ENCODE peak calls at places on chromosome 21, in six cellular contexts. X is K562, W is HL-60, Z is H1, H is GM12878, E is HepG2. Q is an unnamed sample.
A peak's percentile ranks its signal among the peaks of the same experiment; 100 is the strongest.

GRCh38 chr21:33270986-33271385 is 4.8 kb downstream of the IL10RB start:
- DNase-seq in E (no peak), Z (no peak), H (no peak), W (no peak), X (no peak), Q (no peak)

GRCh38 chr21:18803624-18804023 is 400.0 kb upstream of the TMPRSS15 start:
- DNase-seq in E (no peak), X (no peak), Z (no peak), H (no peak), W (no peak), Q (no peak)

GRCh38 chr21:38766987-38767722 is 38.6 kb upstream of the ETS2 start:
- DNase-seq in E (peak; percentile 20), Z (no peak), W (peak; percentile 29), H (peak; percentile 96), X (no peak), Q (no peak)

GRCh38 chr21:25501996-25502665 is 105.2 kb downstream of the MRPL39 start:
- DNase-seq in E (no peak), X (no peak), W (peak; percentile 67), Z (no peak), H (peak; percentile 87), Q (no peak)

GRCh38 chr21:42844411-42845113 is 34.8 kb downstream of the WDR4 start:
- DNase-seq in X (no peak), W (no peak), E (no peak), H (no peak), Z (no peak), Q (peak; percentile 15)

GRCh38 chr21:33428669-33429068 is 25.5 kb downstream of the IFNGR2 start:
- DNase-seq in W (no peak), E (no peak), H (no peak), Z (no peak), X (no peak), Q (no peak)

GRCh38 chr21:16587141-16587570 is 857.4 kb downstream of the USP25 start:
- DNase-seq in Z (no peak), E (peak; percentile 38), W (no peak), X (no peak), H (no peak), Q (peak; percentile 48)

GRCh38 chr21:34181418-34181817 is 108.0 kb downstream of the MRPS6 start:
- DNase-seq in E (no peak), X (no peak), H (no peak), Z (no peak), W (no peak), Q (no peak)

GRCh38 chr21:26513212-26513611 is 59.9 kb downstream of the CYYR1 start:
- DNase-seq in E (no peak), Z (no peak), W (no peak), X (no peak), H (no peak), Q (no peak)

GRCh38 chr21:18369115-18369514 is 34.5 kb downstream of the TMPRSS15 start:
- DNase-seq in H (no peak), Z (no peak), X (no peak), W (no peak), E (peak; percentile 2), Q (peak; percentile 15)

GRCh38 chr21:43284238-43284637 is 115.4 kb downstream of the CRYAA start:
- DNase-seq in W (no peak), Z (no peak), H (no peak), X (no peak), E (no peak), Q (no peak)

GRCh38 chr21:28066051-28066450 is 926.6 kb downstream of the LTN1 start:
- DNase-seq in E (no peak), W (no peak), X (no peak), H (no peak), Z (no peak), Q (no peak)

GRCh38 chr21:33402011-33402979 is 918 bp upstream of the IFNGR2 start:
- DNase-seq in E (no peak), X (no peak), H (no peak), W (peak; percentile 88), Z (peak; percentile 64), Q (peak; percentile 78)

GRCh38 chr21:17988038-17988437 is 168.9 kb upstream of the C21orf91 start:
- DNase-seq in H (no peak), E (no peak), X (no peak), W (no peak), Z (no peak), Q (no peak)

GRCh38 chr21:38956791-38957571 is 151.3 kb downstream of the ETS2 start:
- DNase-seq in E (no peak), H (no peak), X (no peak), Z (no peak), W (peak; percentile 22), Q (no peak)

GRCh38 chr21:33780631-33781030 is 135.0 kb downstream of the ATP5PO start:
- DNase-seq in H (no peak), W (no peak), Z (no peak), E (no peak), X (no peak), Q (no peak)

GRCh38 chr21:32285476-32285875 is 6.6 kb upstream of the MIS18A start:
- DNase-seq in E (no peak), H (no peak), Z (no peak), X (no peak), W (no peak), Q (no peak)

GRCh38 chr21:39390212-39390765 is 41.4 kb upstream of the HMGN1 start:
- DNase-seq in X (peak; percentile 16), E (no peak), Z (no peak), H (no peak), W (no peak), Q (no peak)

GRCh38 chr21:26686278-26686677 is 113.2 kb upstream of the CYYR1 start:
- DNase-seq in W (peak; percentile 52), H (no peak), E (no peak), X (no peak), Z (no peak), Q (peak; percentile 17)

GRCh38 chr21:43337901-43338655 is 88.9 kb downstream of the SIK1 start:
- DNase-seq in W (no peak), X (no peak), H (no peak), E (no peak), Z (no peak), Q (no peak)

GRCh38 chr21:41348434-41348833 is 13.4 kb upstream of the MX2 start:
- DNase-seq in Z (no peak), W (no peak), E (no peak), X (no peak), H (no peak), Q (no peak)

GRCh38 chr21:41346758-41347157 is 15.1 kb upstream of the MX2 start:
- DNase-seq in W (no peak), H (no peak), Z (no peak), X (no peak), E (no peak), Q (no peak)

GRCh38 chr21:41349607-41350390 is 12.0 kb upstream of the MX2 start:
- DNase-seq in E (no peak), Z (no peak), H (no peak), X (no peak), W (no peak), Q (no peak)

GRCh38 chr21:41344146-41344545 is 17.7 kb upstream of the MX2 start:
- DNase-seq in E (no peak), X (no peak), Z (no peak), H (no peak), W (no peak), Q (no peak)

GRCh38 chr21:41345934-41346685 is 15.7 kb upstream of the MX2 start:
- DNase-seq in H (no peak), X (no peak), W (no peak), Z (no peak), E (no peak), Q (no peak)
- TF ChIP-seq GABPA in H (no peak), X (no peak), W (no peak), Z (no peak), E (no peak), Q (no peak)

DNA sequence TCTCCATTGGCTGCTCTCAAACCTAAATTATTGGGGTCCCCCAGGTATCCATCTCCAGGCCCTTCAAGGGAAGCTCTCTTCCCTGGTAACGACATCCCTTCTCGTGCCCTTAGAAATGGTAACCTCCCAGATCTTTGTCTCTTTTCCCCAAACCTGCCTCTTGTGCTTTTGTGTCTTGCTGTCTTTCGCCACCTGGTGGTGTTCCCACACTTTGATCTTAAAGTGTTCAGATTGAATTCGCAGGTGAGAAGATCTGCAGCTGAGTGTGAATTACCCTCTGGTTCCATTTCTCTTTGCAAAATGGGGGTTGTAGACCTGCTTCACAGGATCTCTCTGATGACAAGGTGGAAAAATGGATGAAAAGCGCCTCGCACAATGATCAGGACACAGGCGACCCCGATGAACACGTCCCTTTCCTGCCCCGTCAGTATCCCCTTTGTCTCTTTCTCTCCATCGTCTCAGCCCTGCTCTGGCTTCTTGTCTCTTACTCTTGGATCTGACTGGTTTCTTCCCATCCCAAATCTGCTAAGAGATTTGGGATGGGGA is 53.1 kb downstream of the DOP1B start:
- DNase-seq in E (peak; percentile 71), Z (peak; percentile 70), H (no peak), W (peak; percentile 66), X (peak; percentile 45), Q (peak; percentile 39)
- TF ChIP-seq GABPA in E (no peak), Z (no peak), H (no peak), W (no peak), X (no peak), Q (no peak)

GRCh38 chr21:45367402-45368351 is 37.3 kb upstream of the COL18A1 start:
- DNase-seq in Z (no peak), H (no peak), E (peak; percentile 60), X (no peak), W (no peak), Q (peak; percentile 64)

GRCh38 chr21:45371092-45371491 is 33.9 kb upstream of the COL18A1 start:
- DNase-seq in W (no peak), Z (no peak), X (no peak), E (no peak), H (no peak), Q (no peak)

GRCh38 chr21:45371649-45372048 is 33.3 kb upstream of the COL18A1 start:
- DNase-seq in W (no peak), H (no peak), X (no peak), E (no peak), Z (no peak), Q (no peak)

GRCh38 chr21:45372732-45373355 is 32.1 kb upstream of the COL18A1 start:
- DNase-seq in E (no peak), Z (no peak), W (no peak), X (no peak), H (no peak), Q (no peak)

DNA sequence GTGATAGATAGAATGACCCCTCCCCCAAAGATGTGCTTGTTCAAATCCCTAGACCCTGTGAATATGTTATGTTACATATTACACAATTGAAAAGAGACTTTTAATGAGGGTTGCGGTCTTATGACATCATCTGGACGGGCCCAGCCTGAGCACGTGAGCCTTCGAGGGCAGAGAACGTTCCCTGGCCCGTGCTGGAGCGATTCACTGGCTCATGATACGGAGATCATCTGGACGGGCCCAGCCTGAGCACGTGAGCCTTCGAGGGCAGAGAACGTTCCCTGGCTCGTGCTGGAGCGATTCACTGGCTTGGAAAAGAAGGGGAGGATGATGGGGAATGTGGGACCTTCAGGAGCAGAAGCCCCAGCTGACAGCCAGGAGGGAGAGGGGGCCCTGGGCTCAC is 34.4 kb upstream of the COL18A1 start:
- DNase-seq in X (no peak), Z (no peak), W (no peak), E (no peak), H (no peak), Q (no peak)
- TF ChIP-seq GABPA in X (no peak), Z (no peak), W (no peak), E (no peak), H (no peak), Q (no peak)

DNA sequence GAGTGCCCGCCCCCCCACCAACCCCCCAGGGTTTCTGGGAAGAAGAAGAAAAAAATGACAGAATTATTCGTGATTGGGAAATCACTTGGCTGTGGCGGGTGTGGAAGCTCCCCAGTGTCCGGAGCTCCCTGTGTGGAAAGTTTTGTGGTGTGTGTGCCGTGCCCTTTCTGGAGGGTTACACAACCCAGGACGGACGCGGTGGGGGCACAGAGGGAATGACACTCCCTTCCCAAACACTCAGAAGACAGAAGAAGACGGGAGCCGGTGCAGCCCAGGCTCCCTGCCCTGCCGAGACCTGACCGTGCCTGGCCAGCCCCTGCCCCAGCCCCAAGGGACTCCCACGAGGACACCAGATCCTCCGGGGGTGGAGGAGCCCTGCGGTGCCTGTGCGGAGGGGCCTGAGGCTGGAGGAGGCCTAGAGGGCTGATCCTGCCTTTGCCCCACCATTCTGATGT is 33.0 kb upstream of the ADARB1 start:
- DNase-seq in E (no peak), Z (no peak), X (no peak), W (peak; percentile 69), H (no peak), Q (no peak)
- TF ChIP-seq GABPA in E (no peak), Z (no peak), X (no peak), W (no peak), H (no peak), Q (no peak)

Q was measured in SK-N-SH.